ENCODE peak calls at places on chromosomes 11 and 22, in six cellular contexts. V is neural crest cell; P is colonic mucosa; A is effector CD8-positive, alpha-beta T cell; E is mucosa of gallbladder; K is NCI-H1092. Q is an unnamed sample.

GRCh38 chr22:38824587-38824986 is 19.2 kb downstream of the NPTXR start:
- DNase-seq in V (peak), P (peak), A (no peak), E (peak), K (no peak), Q (no peak)

GRCh38 chr22:46129390-46130041 is 20.8 kb upstream of the PPARA start:
- DNase-seq in V (no peak), P (no peak), A (no peak), E (no peak), K (no peak), Q (no peak)

GRCh38 chr11:64976651-64977050 is 4.7 kb upstream of the MAJIN start:
- DNase-seq in V (no peak), P (no peak), A (no peak), E (no peak), K (no peak), Q (no peak)

GRCh38 chr11:57574061-57574460 is 6.6 kb upstream of the UBE2L6 start:
- DNase-seq in V (no peak), P (no peak), A (no peak), E (no peak), K (no peak), Q (no peak)

GRCh38 chr11:8928981-8929615 is 3.6 kb downstream of the C11orf16 start:
- DNase-seq in V (no peak), P (no peak), A (no peak), E (no peak), K (no peak), Q (no peak)

GRCh38 chr11:57100638-57101312 is 81.0 kb upstream of the LRRC55 start:
- DNase-seq in V (no peak), P (no peak), A (no peak), E (no peak), K (peak), Q (no peak)

GRCh38 chr11:96288915-96289314 is 54.1 kb downstream of the MAML2 start:
- DNase-seq in V (no peak), P (no peak), A (no peak), E (no peak), K (no peak), Q (no peak)

GRCh38 chr11:57513911-57514537 is 1.5 kb downstream of the SLC43A1 start:
- DNase-seq in V (peak), P (peak), A (peak), E (peak), K (peak), Q (no peak)

GRCh38 chr11:31803813-31804438 is 7.2 kb downstream of the PAX6 start:
- DNase-seq in V (peak), P (no peak), A (no peak), E (no peak), K (no peak), Q (no peak)

GRCh38 chr22:21446128-21446826 is 20.9 kb upstream of the TMEM191C start:
- DNase-seq in V (no peak), P (no peak), A (no peak), E (peak), K (no peak), Q (no peak)

GRCh38 chr11:18308242-18308641 is 13.7 kb downstream of the HPS5 start:
- DNase-seq in V (no peak), P (no peak), A (no peak), E (no peak), K (no peak), Q (no peak)

Q was measured in SK-N-MC.